ENCODE peak calls at places on chromosomes 4 and X, in seven cellular contexts. K is AG09309, C is astrocyte of the spinal cord, J is heart left ventricle, L is foreskin fibroblast, W is tibial nerve, A is GM06990. D is an unnamed sample.

GRCh38 chr4:8741513-8742226 is 130.0 kb downstream of the HMX1 start:
- DNase-seq in K (no peak), C (no peak), J (no peak), L (no peak), W (no peak), A (no peak), D (no peak)

GRCh38 chr4:67048530-67048929 is 496.8 kb downstream of the CENPC start:
- DNase-seq in K (no peak), C (no peak), J (no peak), L (no peak), W (no peak), A (no peak), D (no peak)

GRCh38 chr4:67727124-67727850 is 26.3 kb upstream of the UBA6 start:
- DNase-seq in K (no peak), C (peak), J (no peak), L (peak), W (no peak), A (no peak), D (no peak)

GRCh38 chr4:183384983-183385382 is 59.5 kb upstream of the CDKN2AIP start:
- DNase-seq in K (no peak), C (no peak), J (no peak), L (no peak), W (no peak), A (no peak), D (no peak)

GRCh38 chr4:184275766-184276165 is 58.1 kb upstream of the ENPP6 start:
- DNase-seq in K (no peak), C (no peak), J (no peak), L (no peak), W (no peak), A (no peak), D (no peak)

GRCh38 chr4:126604273-126604867 is 1028.4 kb upstream of the INTU start:
- DNase-seq in K (no peak), C (peak), J (no peak), L (peak), W (peak), A (no peak), D (peak)

GRCh38 chrX:107826286-107827136 is 845 bp downstream of the MID2 start:
- DNase-seq in K (no peak), C (peak), J (peak), L (peak), W (peak), A (peak), D (peak)

GRCh38 chr4:7890635-7891393 is 48.8 kb downstream of the AFAP1 start:
- DNase-seq in K (peak), C (peak), J (no peak), L (peak), W (no peak), A (no peak), D (no peak)

GRCh38 chr4:108620101-108620932 is at the start of gene RPL34:
- DNase-seq in K (peak), C (peak), J (peak), L (peak), W (peak), A (peak), D (peak)

GRCh38 chr4:38231626-38232025 is 271.4 kb downstream of the PTTG2 start:
- DNase-seq in K (no peak), C (no peak), J (no peak), L (no peak), W (no peak), A (no peak), D (no peak)

GRCh38 chrX:150771116-150771515 is 77.9 kb downstream of the MTMR1 start:
- DNase-seq in K (no peak), C (no peak), J (no peak), L (no peak), W (no peak), A (no peak), D (no peak)

GRCh38 chr4:118373614-118374255 is 20.9 kb upstream of the PRSS12 start:
- DNase-seq in K (peak), C (peak), J (no peak), L (peak), W (no peak), A (no peak), D (no peak)

GRCh38 chr4:75598390-75598789 is 31.9 kb downstream of the CDKL2 start:
- DNase-seq in K (peak), C (peak), J (no peak), L (no peak), W (no peak), A (no peak), D (no peak)

GRCh38 chr4:1411436-1412375 is 5.5 kb upstream of the NKX1-1 start:
- DNase-seq in K (no peak), C (no peak), J (no peak), L (no peak), W (no peak), A (no peak), D (no peak)

GRCh38 chr4:14415146-14415545 is 587.1 kb upstream of the CPEB2 start:
- DNase-seq in K (no peak), C (peak), J (no peak), L (no peak), W (no peak), A (no peak), D (peak)

GRCh38 chr4:94649381-94650128 is 108.2 kb upstream of the BMPR1B start:
- DNase-seq in K (no peak), C (no peak), J (no peak), L (peak), W (no peak), A (no peak), D (no peak)

GRCh38 chr4:158821228-158822009 is 52.6 kb downstream of the FNIP2 start:
- DNase-seq in K (no peak), C (peak), J (no peak), L (peak), W (no peak), A (no peak), D (no peak)

GRCh38 chrX:152819732-152820131 is 10.8 kb downstream of the CETN2 start:
- DNase-seq in K (no peak), C (no peak), J (no peak), L (peak), W (no peak), A (no peak), D (no peak)

GRCh38 chrX:106401965-106402559 is 209.7 kb upstream of the RADX start:
- DNase-seq in K (no peak), C (no peak), J (no peak), L (no peak), W (no peak), A (no peak), D (no peak)

GRCh38 chrX:106392346-106392745 is 219.4 kb upstream of the RADX start:
- DNase-seq in K (no peak), C (no peak), J (no peak), L (no peak), W (no peak), A (no peak), D (no peak)

GRCh38 chrX:106397788-106398538 is 213.8 kb upstream of the RADX start:
- DNase-seq in K (no peak), C (peak), J (no peak), L (no peak), W (no peak), A (no peak), D (no peak)
- TF ChIP-seq CTCF in K (no peak), C (peak), J (no peak), L (no peak), W (no peak), A (no peak), D (peak)

GRCh38 chr4:77043507-77044131 is 32.2 kb downstream of the CCNI start:
- DNase-seq in K (no peak), C (no peak), J (no peak), L (peak), W (peak), A (no peak), D (no peak)

GRCh38 chr4:77050962-77051361 is 24.8 kb downstream of the CCNI start:
- DNase-seq in K (no peak), C (no peak), J (no peak), L (no peak), W (no peak), A (no peak), D (no peak)

GRCh38 chr4:77045490-77045889 is 30.3 kb downstream of the CCNI start:
- DNase-seq in K (no peak), C (peak), J (no peak), L (no peak), W (no peak), A (no peak), D (no peak)

GRCh38 chr4:77044458-77045124 is 31.2 kb downstream of the CCNI start:
- DNase-seq in K (no peak), C (peak), J (no peak), L (peak), W (no peak), A (no peak), D (no peak)

DNA sequence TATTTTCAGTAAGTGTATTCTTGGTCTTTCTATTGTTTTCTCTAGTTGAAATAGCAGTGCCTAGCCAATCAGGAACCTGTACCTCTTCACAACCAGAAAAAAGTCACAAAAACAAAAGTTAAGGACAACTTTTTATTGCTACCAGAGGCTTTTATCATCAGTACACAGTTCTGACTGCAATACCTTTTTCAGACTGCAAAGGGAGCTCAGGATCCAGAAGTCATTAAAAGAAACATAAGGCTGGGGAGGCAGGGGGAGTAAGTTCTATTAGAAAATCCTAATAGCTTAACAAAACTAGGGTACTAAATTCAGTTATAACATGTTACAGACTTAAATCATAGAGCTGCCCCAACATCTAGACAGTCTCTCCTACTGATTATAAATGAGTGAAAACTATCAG is 28.8 kb downstream of the CCNI start:
- DNase-seq in K (no peak), C (peak), J (no peak), L (no peak), W (no peak), A (no peak), D (no peak)
- TF ChIP-seq CTCF in K (peak), C (peak), J (no peak), L (peak), W (no peak), A (peak), D (peak)

GRCh38 chr4:157043131-157043530 is 32.8 kb upstream of the GLRB start:
- DNase-seq in K (no peak), C (peak), J (no peak), L (peak), W (no peak), A (no peak), D (peak)
- TF ChIP-seq CTCF in K (peak), C (peak), J (no peak), L (peak), W (no peak), A (no peak), D (no peak)

DNA sequence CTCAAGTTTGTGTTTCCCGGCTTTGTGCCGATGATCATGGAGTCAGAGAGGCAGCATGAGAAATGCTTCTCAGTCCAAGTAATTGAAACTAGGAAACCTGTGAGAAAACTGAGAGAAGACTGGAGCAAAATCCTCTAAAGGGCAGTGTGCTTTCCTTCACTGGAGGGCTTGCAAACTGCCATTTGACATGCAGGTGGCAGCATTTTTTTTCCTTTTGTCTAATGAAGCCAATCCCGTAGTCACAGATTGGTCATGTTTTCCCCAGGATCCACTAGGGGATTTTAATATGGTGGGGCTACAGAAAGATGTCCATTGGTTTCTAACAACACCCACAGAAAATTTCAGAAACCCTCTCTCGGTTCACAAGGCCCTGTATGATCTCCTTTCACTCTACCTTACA is 117.4 kb upstream of the NUDT10 start:
- DNase-seq in K (no peak), C (no peak), J (no peak), L (no peak), W (no peak), A (no peak), D (no peak)
- TF ChIP-seq CTCF in K (no peak), C (no peak), J (no peak), L (no peak), W (no peak), A (no peak), D (no peak)

DNA sequence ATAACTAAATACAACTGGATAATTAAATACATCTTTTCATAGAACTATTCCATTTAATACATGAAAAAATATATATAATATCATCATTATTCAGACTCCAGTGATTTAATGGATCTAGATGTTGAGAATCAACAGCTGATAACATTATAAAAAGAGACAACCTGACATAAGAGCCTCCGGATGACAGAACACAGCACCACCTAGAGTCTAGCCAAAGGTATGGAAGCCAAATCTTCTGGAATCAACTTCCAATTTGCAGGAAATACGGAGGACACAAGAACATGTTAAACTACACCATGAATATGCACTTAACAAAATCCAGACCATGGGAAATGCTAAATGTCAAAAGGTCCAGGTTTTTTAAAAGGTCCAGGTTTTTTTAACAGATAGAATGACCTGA is 55.0 kb downstream of the LRBA start:
- DNase-seq in K (peak), C (no peak), J (no peak), L (peak), W (no peak), A (no peak), D (no peak)
- TF ChIP-seq CTCF in K (peak), C (peak), J (peak), L (peak), W (peak), A (peak), D (peak)

DNA sequence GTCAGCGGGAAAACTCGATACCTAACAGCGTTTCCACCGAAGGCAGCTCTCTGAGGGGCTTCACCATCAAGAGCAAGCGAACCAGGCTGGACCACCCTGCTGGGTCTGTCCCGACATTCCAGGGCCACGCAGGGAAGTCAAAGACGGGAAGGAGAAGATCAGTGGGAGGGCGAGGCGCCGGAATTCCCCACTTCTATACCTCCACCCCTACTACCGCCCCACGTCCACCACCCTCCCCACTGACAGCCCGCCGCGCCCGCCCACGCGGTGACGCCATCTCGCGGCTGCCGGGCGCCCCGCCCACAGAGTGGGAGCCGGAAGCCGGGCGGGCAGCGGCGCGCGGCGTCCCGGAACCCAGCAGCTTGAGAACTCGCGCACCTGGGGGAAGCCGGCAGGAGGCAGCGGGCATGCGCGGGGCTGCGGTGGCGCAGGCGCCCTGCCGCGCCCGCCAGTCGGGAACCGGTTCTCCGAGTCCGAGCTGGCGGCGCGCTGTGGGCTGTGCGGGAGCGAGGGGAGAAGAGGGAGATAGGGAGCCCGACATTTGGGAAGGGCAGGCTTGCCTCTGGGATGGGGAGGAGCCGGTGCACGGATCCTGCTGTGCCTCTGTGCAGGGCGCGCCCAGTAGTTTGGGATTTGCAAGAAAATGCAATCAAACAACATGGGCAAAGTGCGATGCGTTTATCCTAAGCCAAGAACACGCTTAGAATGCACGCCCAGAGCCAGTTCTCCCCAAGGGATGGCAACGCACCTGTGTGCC is 3.2 kb upstream of the STIM2 start:
- DNase-seq in K (peak), C (peak), J (peak), L (peak), W (peak), A (peak), D (peak)
- TF ChIP-seq CTCF in K (no peak), C (no peak), J (no peak), L (no peak), W (peak), A (no peak), D (no peak)

DNA sequence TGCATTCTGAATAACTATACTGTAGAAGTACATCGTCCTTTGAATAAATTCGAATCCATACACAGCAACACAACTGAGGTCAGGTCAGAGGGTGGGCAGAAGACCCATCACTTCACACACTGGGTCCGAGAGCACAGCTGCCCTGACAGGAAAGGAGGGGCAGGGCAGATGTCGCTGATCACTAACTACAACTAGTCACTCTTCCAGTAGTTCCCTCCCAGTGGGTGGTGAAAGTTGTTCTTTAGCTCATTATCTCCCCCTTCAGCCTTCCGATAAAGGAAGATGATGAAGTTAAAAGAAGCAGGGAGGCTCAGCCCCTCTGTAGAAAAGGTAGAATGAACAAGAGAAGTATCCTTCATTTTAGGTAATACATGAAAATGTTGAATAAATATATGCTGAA is 278.9 kb downstream of the INPP4B start:
- DNase-seq in K (no peak), C (no peak), J (no peak), L (no peak), W (no peak), A (peak), D (no peak)
- TF ChIP-seq CTCF in K (no peak), C (no peak), J (no peak), L (no peak), W (no peak), A (peak), D (no peak)